ENCODE peak calls at places on chromosomes 1 and 21, in five cellular contexts. G is psoas muscle, Y is mesothelial cell of epicardium, U is transverse colon, E is lower leg skin. P is an unnamed sample.

GRCh38 chr1:183139281-183139942 is 46.7 kb upstream of the LAMC2 start:
- DNase-seq in E (no peak), G (no peak), Y (no peak), U (no peak), P (no peak)

GRCh38 chr1:161241682-161242081 is 3.7 kb upstream of the NR1I3 start:
- DNase-seq in Y (no peak), U (no peak), E (no peak), G (no peak), P (no peak)

GRCh38 chr1:206128192-206128591 is 11.0 kb upstream of the AVPR1B start:
- DNase-seq in G (no peak), Y (no peak), U (no peak), E (no peak), P (no peak)

GRCh38 chr1:2468041-2468472 is 8.0 kb upstream of the PLCH2 start:
- DNase-seq in Y (peak), G (no peak), U (no peak), E (no peak), P (peak)

GRCh38 chr1:151436985-151437384 is 22.3 kb downstream of the POGZ start:
- DNase-seq in U (no peak), E (no peak), G (no peak), Y (no peak), P (no peak)

GRCh38 chr1:74463301-74463988 is 49.0 kb downstream of the LRRC53 start:
- DNase-seq in E (no peak), G (no peak), U (no peak), Y (no peak), P (no peak)

GRCh38 chr1:168932539-168932938 is 174.0 kb upstream of the ATP1B1 start:
- DNase-seq in G (no peak), Y (no peak), U (no peak), E (no peak), P (no peak)

GRCh38 chr1:14189381-14189780 is 409.1 kb upstream of the KAZN start:
- DNase-seq in E (no peak), U (no peak), Y (no peak), G (no peak), P (no peak)

GRCh38 chr1:244836135-244836521 is 670 bp downstream of the COX20 start:
- DNase-seq in G (no peak), U (no peak), Y (no peak), E (no peak), P (peak)

GRCh38 chr1:1325288-1326074 is 879 bp downstream of the CPTP start:
- DNase-seq in E (no peak), U (peak), Y (no peak), G (peak), P (no peak)

GRCh38 chr21:21463456-21463855 is 465.2 kb downstream of the NCAM2 start:
- DNase-seq in G (no peak), Y (no peak), E (no peak), U (no peak), P (no peak)

GRCh38 chr1:59565611-59566410 is 248.9 kb upstream of the HOOK1 start:
- DNase-seq in Y (no peak), E (peak), U (peak), G (no peak), P (no peak)

GRCh38 chr1:107198581-107198980 is 57.7 kb downstream of the NTNG1 start:
- DNase-seq in U (no peak), Y (no peak), E (no peak), G (no peak), P (no peak)

GRCh38 chr1:107202007-107202406 is 61.2 kb downstream of the NTNG1 start:
- DNase-seq in E (no peak), Y (no peak), U (no peak), G (no peak), P (no peak)

GRCh38 chr1:107195476-107195875 is 54.6 kb downstream of the NTNG1 start:
- DNase-seq in E (no peak), Y (no peak), U (no peak), G (no peak), P (no peak)

DNA sequence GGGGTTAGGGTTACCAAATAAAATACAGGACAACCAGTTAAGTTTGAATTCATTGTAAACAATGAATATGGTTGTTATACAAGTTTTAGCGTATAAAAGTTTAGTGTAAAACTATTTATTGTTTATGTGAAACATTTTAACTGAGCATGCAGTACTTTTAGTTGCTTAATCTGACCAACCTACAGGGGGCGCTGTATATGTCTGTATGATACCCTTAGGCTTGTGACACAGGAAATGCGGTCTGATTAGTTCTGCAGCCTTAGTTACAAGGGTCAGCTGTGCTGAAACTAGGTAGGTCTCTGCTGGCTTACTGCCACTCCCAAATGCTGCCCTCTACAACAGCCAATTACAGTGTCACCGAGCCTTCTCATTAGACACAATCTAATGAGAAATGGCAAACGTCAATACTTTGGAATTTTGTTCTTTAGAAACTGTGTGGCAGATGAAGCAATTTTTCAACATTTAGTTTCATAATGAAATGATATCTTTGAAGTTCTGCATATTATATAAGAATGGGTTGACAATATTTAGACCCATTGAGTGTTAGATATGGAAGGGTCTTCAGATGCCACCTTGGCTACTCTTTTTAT is 56.2 kb downstream of the NTNG1 start:
- DNase-seq in Y (no peak), E (no peak), G (no peak), U (peak), P (peak)
- TF ChIP-seq CTCF in Y (peak), E (no peak), G (no peak), U (peak), P (peak)

GRCh38 chr21:36706951-36707762 is 8.2 kb downstream of the SIM2 start:
- DNase-seq in E (no peak), Y (peak), G (no peak), U (no peak), P (no peak)
- TF ChIP-seq CTCF in E (no peak), Y (no peak), G (no peak), U (no peak), P (no peak)

GRCh38 chr1:179955318-179955638 is 668 bp downstream of the CEP350 start:
- DNase-seq in Y (no peak), E (no peak), G (no peak), U (no peak), P (no peak)

GRCh38 chr1:179954494-179955317 is at the start of gene CEP350:
- DNase-seq in E (peak), U (peak), G (peak), Y (peak), P (peak)

GRCh38 chr1:179952181-179952580 is 2.4 kb upstream of the CEP350 start:
- DNase-seq in E (no peak), G (no peak), U (no peak), Y (no peak), P (no peak)

GRCh38 chr1:179955731-179956130 is 1.1 kb downstream of the CEP350 start:
- DNase-seq in E (no peak), U (no peak), Y (no peak), G (no peak), P (no peak)

DNA sequence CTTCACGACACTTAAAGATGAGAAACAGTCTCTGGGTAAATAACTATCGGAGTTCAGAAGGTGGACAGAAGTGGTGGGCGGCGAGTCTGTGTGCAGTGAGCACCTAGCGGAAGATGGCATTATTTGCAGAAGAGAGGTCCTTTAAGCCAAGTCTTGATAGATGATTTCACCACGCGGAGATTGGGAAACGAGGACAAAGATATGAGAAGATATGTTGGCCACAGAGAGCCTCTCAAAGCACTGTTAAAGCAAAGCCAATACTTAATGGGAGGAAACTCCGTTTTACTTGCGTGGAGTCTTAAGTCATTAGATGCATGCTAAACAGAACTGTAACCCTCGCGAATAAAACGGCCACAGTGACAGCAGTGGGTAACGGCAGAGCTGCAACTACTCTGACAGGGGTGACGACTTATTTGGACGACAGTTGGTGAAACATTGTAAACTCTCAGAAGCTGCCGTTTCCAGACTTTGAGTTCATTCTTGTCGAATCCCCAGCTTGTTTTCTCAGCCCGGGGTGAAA is 576 bp upstream of the CEP350 start:
- DNase-seq in G (no peak), U (peak), E (peak), Y (peak), P (no peak)
- TF ChIP-seq CTCF in G (peak), U (peak), E (no peak), Y (no peak), P (peak)

GRCh38 chr1:156608036-156608674 is 6.9 kb upstream of the GPATCH4 start:
- DNase-seq in Y (no peak), G (no peak), U (peak), E (peak), P (peak)

GRCh38 chr1:156608981-156609380 is 7.7 kb upstream of the GPATCH4 start:
- DNase-seq in E (no peak), Y (no peak), G (no peak), U (peak), P (no peak)
- TF ChIP-seq CTCF in E (no peak), Y (peak), G (peak), U (peak), P (peak)

P was measured in neural crest cell.